ENCODE peak calls at places on chromosomes 4 and X, in six cellular contexts. P is GM12878, W is SK-N-SH, S is GM23338, D is HCT116, H is K562. O is an unnamed sample.

GRCh38 chr4:183758006-183758734 is 99.1 kb downstream of the TRAPPC11 start:
- DNase-seq in W (no peak), D (no peak), S (peak), H (peak), P (no peak), O (no peak)

GRCh38 chr4:39446842-39447573 is 11.7 kb downstream of the RPL9 start:
- DNase-seq in D (no peak), H (no peak), W (no peak), P (peak), S (peak), O (no peak)

GRCh38 chr4:1193206-1194027 is 21.0 kb upstream of the SPON2 start:
- DNase-seq in H (no peak), P (no peak), W (peak), D (no peak), S (no peak), O (no peak)

GRCh38 chrX:102185967-102186720 is 29.0 kb upstream of the TCP11X1 start:
- DNase-seq in P (no peak), W (no peak), S (no peak), H (no peak), D (no peak), O (no peak)

GRCh38 chrX:137234651-137235402 is 201.0 kb upstream of the GPR101 start:
- DNase-seq in W (no peak), S (no peak), H (no peak), D (no peak), P (no peak), O (no peak)

GRCh38 chrX:63664741-63665140 is 120.3 kb downstream of the ARHGEF9 start:
- DNase-seq in W (no peak), P (no peak), S (no peak), H (no peak), D (no peak), O (no peak)

GRCh38 chr4:113837397-113837796 is 75.9 kb upstream of the CAMK2D start:
- DNase-seq in H (no peak), W (no peak), P (peak), D (no peak), S (no peak), O (peak)

GRCh38 chr4:89157488-89158024 is 46.2 kb downstream of the TIGD2 start:
- DNase-seq in P (no peak), W (no peak), D (no peak), S (no peak), H (no peak), O (no peak)

GRCh38 chr4:5142726-5143125 is 91.4 kb downstream of the STK32B start:
- DNase-seq in H (peak), D (peak), P (no peak), W (peak), S (peak), O (no peak)

GRCh38 chr4:107247738-107248137 is 211.6 kb upstream of the DKK2 start:
- DNase-seq in P (no peak), D (no peak), W (no peak), S (no peak), H (no peak), O (no peak)

GRCh38 chrX:9183481-9183880 is 149.6 kb upstream of the FAM9B start:
- DNase-seq in H (no peak), D (no peak), S (no peak), P (no peak), W (no peak), O (no peak)

GRCh38 chr4:44448548-44449443 is at the start of gene KCTD8:
- DNase-seq in S (peak), D (no peak), P (peak), W (peak), H (peak), O (no peak)

GRCh38 chr4:146916479-146917076 is 29.1 kb downstream of the TTC29 start:
- DNase-seq in H (peak), D (peak), P (peak), W (peak), S (peak), O (peak)

GRCh38 chrX:28854637-28855036 is 267.4 kb downstream of the IL1RAPL1 start:
- DNase-seq in S (no peak), P (no peak), W (no peak), D (no peak), H (no peak), O (no peak)

GRCh38 chrX:49199906-49200771 is at the start of gene SYP:
- DNase-seq in S (peak), H (peak), P (no peak), D (peak), W (peak), O (no peak)

GRCh38 chrX:136212557-136213111 is 38.6 kb downstream of the MAP7D3 start:
- DNase-seq in P (no peak), W (no peak), H (no peak), D (no peak), S (no peak), O (no peak)

GRCh38 chrX:118420462-118420861 is 74.6 kb downstream of the WDR44 start:
- DNase-seq in P (no peak), W (no peak), D (no peak), H (no peak), S (no peak), O (no peak)

GRCh38 chrX:20265221-20265725 is 1.4 kb downstream of the RPS6KA3 start:
- DNase-seq in H (peak), P (no peak), D (peak), W (peak), S (peak), O (no peak)

GRCh38 chr4:96677499-96677898 is 837.6 kb downstream of the PDHA2 start:
- DNase-seq in D (no peak), H (no peak), S (no peak), P (no peak), W (no peak), O (no peak)

GRCh38 chr4:85952518-85952917 is 407.3 kb downstream of the MAPK10 start:
- DNase-seq in P (no peak), W (no peak), D (no peak), H (no peak), S (no peak), O (no peak)

GRCh38 chr4:149223659-149224058 is 592.0 kb downstream of the IQCM start:
- DNase-seq in W (no peak), P (no peak), H (no peak), S (no peak), D (no peak), O (no peak)

GRCh38 chr4:98573791-98574190 is 84.6 kb downstream of the TSPAN5 start:
- DNase-seq in W (no peak), S (no peak), D (no peak), H (no peak), P (no peak), O (no peak)

GRCh38 chr4:98570160-98570797 is 88.1 kb downstream of the TSPAN5 start:
- DNase-seq in S (no peak), H (no peak), P (no peak), D (no peak), W (no peak), O (no peak)

GRCh38 chr4:98572697-98573096 is 85.7 kb downstream of the TSPAN5 start:
- DNase-seq in H (no peak), W (no peak), D (no peak), S (no peak), P (no peak), O (no peak)

GRCh38 chr4:98568896-98569663 is 89.3 kb downstream of the TSPAN5 start:
- DNase-seq in H (no peak), D (no peak), P (no peak), W (no peak), S (no peak), O (no peak)

DNA sequence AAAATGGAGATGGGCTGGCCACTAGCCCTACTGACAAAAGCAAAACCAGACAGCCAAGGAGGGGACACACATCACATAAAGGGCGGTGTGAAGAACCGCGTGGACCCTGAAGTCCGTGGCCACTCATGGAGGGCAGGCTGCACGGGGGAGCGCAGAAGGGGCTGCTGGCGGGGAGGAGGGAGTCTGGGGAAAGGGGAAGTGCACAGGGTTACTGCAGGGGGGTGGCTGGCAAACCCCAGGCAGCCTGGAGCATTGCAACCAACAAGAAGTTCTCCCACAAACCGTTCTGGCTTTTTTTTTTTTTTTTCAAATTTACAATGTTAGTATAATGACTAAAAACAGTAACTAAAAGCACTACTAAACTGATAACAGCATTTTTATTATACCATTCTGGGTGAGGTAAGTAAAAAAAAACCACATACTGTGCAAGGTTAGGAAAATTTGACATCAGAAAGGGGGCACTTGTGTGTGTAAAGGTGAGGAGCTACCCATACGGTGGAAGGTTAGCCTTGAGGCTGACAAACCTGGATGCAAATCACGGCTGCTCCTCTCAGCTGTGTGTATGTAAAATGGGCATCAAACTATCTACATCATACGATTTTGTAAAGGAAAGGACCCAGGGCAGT is 87.1 kb downstream of the TSPAN5 start:
- DNase-seq in W (no peak), D (no peak), P (no peak), H (no peak), S (no peak), O (no peak)
- TF ChIP-seq REST in W (no peak), D (no peak), P (no peak), H (no peak), S (no peak), O (no peak)

GRCh38 chr4:128835498-128836222 is 26.2 kb downstream of the JADE1 start:
- DNase-seq in S (no peak), H (no peak), P (no peak), W (no peak), D (no peak), O (no peak)
- TF ChIP-seq POLR2AphosphoS5 in S (no peak), H (no peak), P (no peak), W (no peak), D (no peak), O (no peak)

DNA sequence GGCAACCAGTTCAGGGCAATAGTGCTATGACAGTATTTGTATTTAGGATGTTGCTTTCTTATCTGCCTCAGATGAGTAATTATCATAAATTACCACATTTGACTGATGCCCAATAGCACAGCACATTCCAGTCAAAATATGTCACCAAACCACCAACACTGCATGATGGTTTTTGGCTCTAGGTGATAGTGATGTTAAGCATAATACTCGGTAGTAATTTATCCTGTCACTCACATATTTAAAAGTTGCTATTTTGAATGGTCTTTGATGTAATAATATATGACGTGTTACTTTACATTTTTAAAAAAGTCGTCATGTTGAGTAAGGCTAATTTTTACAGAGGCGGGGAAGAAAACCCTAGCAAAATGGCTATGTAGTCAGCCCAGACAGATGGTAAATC is 42.5 kb downstream of the UNC5C start:
- DNase-seq in S (no peak), W (no peak), P (no peak), D (peak), H (no peak), O (no peak)
- TF ChIP-seq REST in S (no peak), W (no peak), P (no peak), D (no peak), H (no peak), O (no peak)

DNA sequence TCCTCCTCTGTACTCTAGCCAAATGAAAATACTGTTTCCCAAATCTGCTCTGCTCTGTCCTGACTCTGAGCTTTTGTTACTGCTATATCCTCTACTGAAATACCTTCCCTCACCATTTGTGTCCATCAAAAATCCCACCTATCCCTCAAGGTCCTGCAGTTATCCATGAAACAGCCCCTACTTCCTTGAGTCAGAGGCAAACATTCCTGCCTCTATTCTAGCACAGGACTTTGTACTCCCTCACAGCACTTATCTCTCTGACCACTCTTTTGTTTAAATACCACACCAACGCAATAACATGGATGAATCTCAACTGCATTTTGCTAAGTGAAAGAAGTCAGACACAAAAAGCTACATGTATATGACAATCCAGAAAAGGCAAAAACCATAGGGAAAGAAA is 10.5 kb upstream of the RNF128 start:
- DNase-seq in H (no peak), W (no peak), S (no peak), P (no peak), D (no peak), O (no peak)
- TF ChIP-seq POLR2AphosphoS5 in H (no peak), W (no peak), S (no peak), P (no peak), D (no peak), O (no peak)

DNA sequence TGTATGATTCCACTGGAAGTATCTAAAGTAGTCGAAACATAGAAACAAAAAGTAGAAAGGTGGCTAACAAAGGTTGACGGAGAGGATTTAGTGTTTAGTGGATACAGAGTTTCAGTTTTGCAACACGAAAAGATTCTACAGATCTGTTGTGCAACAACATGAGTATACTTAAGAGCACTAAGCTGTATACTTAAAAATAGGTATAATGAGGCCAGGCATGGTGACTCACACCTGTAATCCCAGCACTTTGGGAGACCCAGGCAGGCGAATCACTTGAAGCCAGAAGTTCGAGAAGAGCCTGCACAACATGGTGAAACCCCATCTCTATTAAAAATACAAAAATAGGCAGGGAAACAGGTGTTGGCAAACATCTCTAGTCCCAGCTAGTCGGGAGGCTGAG is 7.9 kb upstream of the ATRX start:
- DNase-seq in S (no peak), D (no peak), P (no peak), H (no peak), W (no peak), O (no peak)
- TF ChIP-seq REST in S (no peak), D (no peak), P (no peak), H (no peak), W (no peak), O (no peak)

GRCh38 chr4:184913356-184914143 is 87.8 kb upstream of the ACSL1 start:
- DNase-seq in P (no peak), W (no peak), S (no peak), H (no peak), D (no peak), O (no peak)
- TF ChIP-seq POLR2AphosphoS5 in P (no peak), W (no peak), S (no peak), H (no peak), D (no peak), O (no peak)